ENCODE peak calls at places on chromosome 4, in five cellular contexts. One of them, this sample, is unnamed.

GRCh38 chr4:27198246-27198645 is 337.6 kb downstream of the STIM2 start:
- DNase-seq in type B pancreatic cell: no peak
- DNase-seq in tibial nerve: no peak
- DNase-seq in H54: no peak
- DNase-seq in NCI-H2029: no peak
- DNase-seq in this sample: no peak

GRCh38 chr4:59960143-59960542 is 1240.0 kb upstream of the ADGRL3 start:
- DNase-seq in type B pancreatic cell: no peak
- DNase-seq in tibial nerve: no peak
- DNase-seq in H54: no peak
- DNase-seq in NCI-H2029: no peak
- DNase-seq in this sample: no peak

GRCh38 chr4:138976526-138976925 is 39.1 kb upstream of the NOCT start:
- DNase-seq in type B pancreatic cell: no peak
- DNase-seq in tibial nerve: no peak
- DNase-seq in H54: no peak
- DNase-seq in NCI-H2029: no peak
- DNase-seq in this sample: no peak

GRCh38 chr4:116796022-116796421 is 289.4 kb downstream of the TRAM1L1 start:
- DNase-seq in type B pancreatic cell: no peak
- DNase-seq in tibial nerve: no peak
- DNase-seq in H54: no peak
- DNase-seq in NCI-H2029: no peak
- DNase-seq in this sample: no peak

GRCh38 chr4:187887886-187888285 is 107.7 kb upstream of the ZFP42 start:
- DNase-seq in type B pancreatic cell: no peak
- DNase-seq in tibial nerve: no peak
- DNase-seq in H54: no peak
- DNase-seq in NCI-H2029: no peak
- DNase-seq in this sample: no peak

GRCh38 chr4:17385403-17385802 is 126.5 kb downstream of the QDPR start:
- DNase-seq in type B pancreatic cell: no peak
- DNase-seq in tibial nerve: no peak
- DNase-seq in H54: no peak
- DNase-seq in NCI-H2029: peak; percentile 47
- DNase-seq in this sample: no peak

GRCh38 chr4:140150636-140150885 is 3.4 kb downstream of the MAML3 start:
- DNase-seq in type B pancreatic cell: no peak
- DNase-seq in tibial nerve: peak; percentile 75
- DNase-seq in H54: no peak
- DNase-seq in NCI-H2029: no peak
- DNase-seq in this sample: no peak

GRCh38 chr4:170226288-170226687 is 136.5 kb upstream of the AADAT start:
- DNase-seq in type B pancreatic cell: no peak
- DNase-seq in tibial nerve: no peak
- DNase-seq in H54: no peak
- DNase-seq in NCI-H2029: no peak
- DNase-seq in this sample: no peak

GRCh38 chr4:182478475-182478874 is 235.3 kb downstream of the TENM3 start:
- DNase-seq in type B pancreatic cell: no peak
- DNase-seq in tibial nerve: no peak
- DNase-seq in H54: peak; percentile 1
- DNase-seq in NCI-H2029: peak; percentile 44
- DNase-seq in this sample: peak; percentile 7

GRCh38 chr4:93466440-93466839 is 362.1 kb upstream of the ATOH1 start:
- DNase-seq in type B pancreatic cell: no peak
- DNase-seq in tibial nerve: no peak
- DNase-seq in H54: no peak
- DNase-seq in NCI-H2029: no peak
- DNase-seq in this sample: no peak

GRCh38 chr4:7938513-7939376 is 916 bp downstream of the AFAP1 start:
- DNase-seq in type B pancreatic cell: no peak
- DNase-seq in tibial nerve: no peak
- DNase-seq in H54: no peak
- DNase-seq in NCI-H2029: no peak
- DNase-seq in this sample: peak; percentile 22

GRCh38 chr4:110532901-110533589 is 57.1 kb downstream of the ENPEP start:
- DNase-seq in type B pancreatic cell: no peak
- DNase-seq in tibial nerve: no peak
- DNase-seq in H54: no peak
- DNase-seq in NCI-H2029: no peak
- DNase-seq in this sample: no peak

GRCh38 chr4:186840771-186841301 is 117.2 kb upstream of the FAT1 start:
- DNase-seq in type B pancreatic cell: no peak
- DNase-seq in tibial nerve: peak; percentile 22
- DNase-seq in H54: no peak
- DNase-seq in NCI-H2029: no peak
- DNase-seq in this sample: no peak

GRCh38 chr4:95428216-95429085 is 120.3 kb downstream of the UNC5C start:
- DNase-seq in type B pancreatic cell: no peak
- DNase-seq in tibial nerve: no peak
- DNase-seq in H54: no peak
- DNase-seq in NCI-H2029: no peak
- DNase-seq in this sample: no peak

GRCh38 chr4:75285837-75286236 is 228.4 kb downstream of the RCHY1 start:
- DNase-seq in type B pancreatic cell: no peak
- DNase-seq in tibial nerve: no peak
- DNase-seq in H54: no peak
- DNase-seq in NCI-H2029: no peak
- DNase-seq in this sample: no peak

GRCh38 chr4:22910200-22910599 is 217.5 kb downstream of the GBA3 start:
- DNase-seq in type B pancreatic cell: no peak
- DNase-seq in tibial nerve: no peak
- DNase-seq in H54: no peak
- DNase-seq in NCI-H2029: no peak
- DNase-seq in this sample: no peak

GRCh38 chr4:88158360-88159136 is at the start of gene ABCG2:
- DNase-seq in type B pancreatic cell: peak; percentile 70
- DNase-seq in tibial nerve: no peak
- DNase-seq in H54: no peak
- DNase-seq in NCI-H2029: no peak
- DNase-seq in this sample: peak; percentile 29

GRCh38 chr4:170872794-170873193 is 783.0 kb upstream of the AADAT start:
- DNase-seq in type B pancreatic cell: no peak
- DNase-seq in tibial nerve: no peak
- DNase-seq in H54: no peak
- DNase-seq in NCI-H2029: no peak
- DNase-seq in this sample: no peak

GRCh38 chr4:84433603-84434232 is 65.4 kb downstream of the NKX6-1 start:
- DNase-seq in type B pancreatic cell: no peak
- DNase-seq in tibial nerve: no peak
- DNase-seq in H54: no peak
- DNase-seq in NCI-H2029: no peak
- DNase-seq in this sample: no peak

GRCh38 chr4:111697176-111697962 is 447.9 kb upstream of the FAM241A start:
- DNase-seq in type B pancreatic cell: no peak
- DNase-seq in tibial nerve: no peak
- DNase-seq in H54: no peak
- DNase-seq in NCI-H2029: no peak
- DNase-seq in this sample: no peak

GRCh38 chr4:101000496-101000895 is 346.8 kb downstream of the PPP3CA start:
- DNase-seq in type B pancreatic cell: no peak
- DNase-seq in tibial nerve: no peak
- DNase-seq in H54: no peak
- DNase-seq in NCI-H2029: no peak
- DNase-seq in this sample: no peak

GRCh38 chr4:128606173-128606572 is 203.3 kb upstream of the JADE1 start:
- DNase-seq in type B pancreatic cell: no peak
- DNase-seq in tibial nerve: no peak
- DNase-seq in H54: peak; percentile 15
- DNase-seq in NCI-H2029: no peak
- DNase-seq in this sample: peak; percentile 58

GRCh38 chr4:24229976-24230375 is 340.1 kb upstream of the PPARGC1A start:
- DNase-seq in type B pancreatic cell: no peak
- DNase-seq in tibial nerve: no peak
- DNase-seq in H54: no peak
- DNase-seq in NCI-H2029: no peak
- DNase-seq in this sample: no peak

GRCh38 chr4:183417356-183417755 is 27.1 kb upstream of the CDKN2AIP start:
- DNase-seq in type B pancreatic cell: no peak
- DNase-seq in tibial nerve: no peak
- DNase-seq in H54: no peak
- DNase-seq in NCI-H2029: no peak
- DNase-seq in this sample: no peak

GRCh38 chr4:81032174-81032551 is 1.7 kb downstream of the BMP3 start:
- DNase-seq in type B pancreatic cell: no peak
- DNase-seq in tibial nerve: no peak
- DNase-seq in H54: no peak
- DNase-seq in NCI-H2029: no peak
- DNase-seq in this sample: no peak

GRCh38 chr4:188372051-188372450 is 232.8 kb downstream of the TRIML1 start:
- DNase-seq in type B pancreatic cell: no peak
- DNase-seq in tibial nerve: no peak
- DNase-seq in H54: no peak
- DNase-seq in NCI-H2029: no peak
- DNase-seq in this sample: no peak

GRCh38 chr4:26325191-26325590 is 4.4 kb downstream of the RBPJ start:
- DNase-seq in type B pancreatic cell: no peak
- DNase-seq in tibial nerve: no peak
- DNase-seq in H54: no peak
- DNase-seq in NCI-H2029: no peak
- DNase-seq in this sample: peak; percentile 27

GRCh38 chr4:113684534-113685091 is 76.9 kb downstream of the CAMK2D start:
- DNase-seq in type B pancreatic cell: no peak
- DNase-seq in tibial nerve: no peak
- DNase-seq in H54: no peak
- DNase-seq in NCI-H2029: no peak
- DNase-seq in this sample: no peak

GRCh38 chr4:126361287-126361686 is 1046.5 kb downstream of the FAT4 start:
- DNase-seq in type B pancreatic cell: no peak
- DNase-seq in tibial nerve: no peak
- DNase-seq in H54: no peak
- DNase-seq in NCI-H2029: no peak
- DNase-seq in this sample: no peak

GRCh38 chr4:172760512-172760911 is 408.1 kb upstream of the GALNT7 start:
- DNase-seq in type B pancreatic cell: no peak
- DNase-seq in tibial nerve: no peak
- DNase-seq in H54: no peak
- DNase-seq in NCI-H2029: no peak
- DNase-seq in this sample: no peak

GRCh38 chr4:155564880-155565279 is 101.8 kb upstream of the GUCY1A1 start:
- DNase-seq in type B pancreatic cell: no peak
- DNase-seq in tibial nerve: no peak
- DNase-seq in H54: no peak
- DNase-seq in NCI-H2029: no peak
- DNase-seq in this sample: no peak

This sample was measured in NCI-H226.